ENCODE peak calls at places on chromosomes 4 and X, in four cellular contexts. One of them, this sample, is unnamed.
A peak's percentile ranks its signal among the peaks of the same experiment; 100 is the strongest.

GRCh38 chr4:17414392-17414791 is 97.5 kb downstream of the QDPR start:
- DNase-seq in hippocampal formation: no peak
- DNase-seq in AG20443: no peak
- DNase-seq in bronchial epithelial cell: no peak
- DNase-seq in this sample: no peak

GRCh38 chrX:43969504-43970501 is 3.4 kb downstream of the NDP start:
- DNase-seq in AG20443: peak; percentile 17
- DNase-seq in bronchial epithelial cell: no peak
- DNase-seq in hippocampal formation: no peak
- DNase-seq in this sample: peak; percentile 20

GRCh38 chrX:30488092-30488491 is 89.5 kb downstream of the TASL start:
- DNase-seq in bronchial epithelial cell: no peak
- DNase-seq in hippocampal formation: no peak
- DNase-seq in AG20443: peak; percentile 28
- DNase-seq in this sample: peak; percentile 29

GRCh38 chrX:137194164-137194563 is 160.4 kb upstream of the GPR101 start:
- DNase-seq in hippocampal formation: no peak
- DNase-seq in bronchial epithelial cell: peak; percentile 42
- DNase-seq in AG20443: peak; percentile 17
- DNase-seq in this sample: no peak

GRCh38 chrX:147741776-147742175 is 169.9 kb upstream of the FMR1 start:
- DNase-seq in bronchial epithelial cell: no peak
- DNase-seq in hippocampal formation: no peak
- DNase-seq in AG20443: no peak
- DNase-seq in this sample: no peak

GRCh38 chr4:108851346-108851745 is 88.5 kb upstream of the ETNPPL start:
- DNase-seq in bronchial epithelial cell: peak; percentile 30
- DNase-seq in AG20443: peak; percentile 30
- DNase-seq in hippocampal formation: no peak
- DNase-seq in this sample: peak; percentile 29

GRCh38 chr4:69060651-69061308 is 35.5 kb upstream of the UGT2B7 start:
- DNase-seq in hippocampal formation: no peak
- DNase-seq in bronchial epithelial cell: no peak
- DNase-seq in AG20443: no peak
- DNase-seq in this sample: no peak

GRCh38 chr4:188778880-188779279 is 639.6 kb downstream of the TRIML1 start:
- DNase-seq in AG20443: no peak
- DNase-seq in hippocampal formation: no peak
- DNase-seq in bronchial epithelial cell: no peak
- DNase-seq in this sample: peak; percentile 13

GRCh38 chrX:38563006-38563405 is 1.7 kb downstream of the TSPAN7 start:
- DNase-seq in AG20443: no peak
- DNase-seq in hippocampal formation: no peak
- DNase-seq in bronchial epithelial cell: no peak
- DNase-seq in this sample: no peak

This sample was measured in AG08395.